ENCODE peak calls at places on chromosomes 5 and 9, in ten cellular contexts. P, Y, J, N, D, I, L, A, M and B are unnamed samples.

GRCh38 chr5:35050541-35051126 is 2.9 kb upstream of the AGXT2 start:
- DNase-seq in P (no peak), M (no peak), D (no peak), A (no peak), I (no peak), L (no peak), Y (no peak), J (no peak), N (no peak), B (no peak)

GRCh38 chr5:164504141-164504772 is 998.8 kb downstream of the MAT2B start:
- DNase-seq in Y (peak), M (no peak), I (peak), A (peak), P (no peak), J (peak), D (no peak), L (no peak), N (peak), B (no peak)

GRCh38 chr5:43400082-43400481 is 12.1 kb downstream of the CCL28 start:
- DNase-seq in J (no peak), N (peak), A (no peak), Y (peak), D (no peak), M (no peak), I (no peak), L (no peak), P (no peak), B (no peak)

GRCh38 chr5:169302491-169303118 is 1.7 kb upstream of the SLIT3 start:
- DNase-seq in P (peak), L (peak), J (peak), A (peak), D (peak), Y (peak), N (peak), I (peak), M (peak), B (no peak)

GRCh38 chr9:95494416-95495371 is 22.1 kb downstream of the PTCH1 start:
- DNase-seq in M (no peak), Y (no peak), P (peak), D (no peak), A (no peak), J (no peak), I (no peak), L (peak), N (no peak), B (peak)

GRCh38 chr9:17739022-17739421 is 160.2 kb downstream of the SH3GL2 start:
- DNase-seq in L (no peak), J (no peak), I (no peak), N (no peak), P (no peak), Y (no peak), M (no peak), A (no peak), D (no peak), B (no peak)

GRCh38 chr9:83765376-83765775 is 52.2 kb downstream of the GKAP1 start:
- DNase-seq in I (no peak), J (no peak), A (no peak), N (no peak), D (no peak), L (no peak), M (no peak), Y (no peak), P (no peak), B (no peak)

GRCh38 chr9:71647094-71647591 is 121.2 kb downstream of the CEMIP2 start:
- DNase-seq in P (peak), J (peak), A (peak), I (no peak), M (peak), D (peak), L (peak), N (peak), Y (peak), B (no peak)

GRCh38 chr5:72070519-72070918 is 36.8 kb upstream of the MAP1B start:
- DNase-seq in L (no peak), J (no peak), A (no peak), P (no peak), D (no peak), M (no peak), I (no peak), Y (no peak), N (no peak), B (no peak)

GRCh38 chr5:95900383-95900958 is 61.2 kb downstream of the ELL2 start:
- DNase-seq in A (no peak), P (no peak), D (peak), L (peak), M (no peak), Y (peak), N (peak), I (peak), J (peak), B (no peak)

GRCh38 chr5:101728933-101729332 is 567.2 kb downstream of the SLCO4C1 start:
- DNase-seq in A (no peak), L (no peak), J (no peak), M (no peak), D (no peak), I (peak), Y (peak), P (no peak), N (no peak), B (no peak)

GRCh38 chr5:61915646-61916045 is 390.4 kb upstream of the KIF2A start:
- DNase-seq in A (no peak), Y (no peak), D (no peak), L (no peak), J (no peak), P (no peak), I (no peak), M (no peak), N (no peak), B (no peak)
- TF ChIP-seq CTCF in A (peak), Y (no peak), D (no peak), L (no peak), J (no peak), P (no peak), I (no peak), M (no peak), N (no peak), B (no peak)

DNA sequence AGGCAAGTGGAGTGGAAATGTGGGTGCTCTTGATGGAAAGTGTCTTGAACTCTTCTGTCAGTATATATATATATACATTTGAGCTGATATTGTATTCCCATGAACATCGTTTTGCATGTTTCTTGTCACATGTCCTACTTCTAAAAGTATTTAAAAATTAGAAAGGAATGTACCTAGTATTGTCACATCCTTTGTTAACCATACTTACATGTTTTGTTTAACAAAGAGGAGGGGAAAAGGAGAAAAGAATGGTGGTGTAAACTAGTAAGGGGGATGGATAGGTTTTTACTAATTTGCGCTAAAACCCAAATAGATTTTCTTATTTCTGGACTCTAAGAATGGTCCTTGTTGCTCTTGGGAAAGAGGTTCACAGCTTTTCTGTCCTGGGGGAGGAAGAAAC is 181.7 kb downstream of the GOLPH3 start:
- DNase-seq in Y (no peak), N (no peak), D (no peak), I (no peak), P (no peak), A (no peak), J (no peak), M (no peak), L (no peak), B (no peak)
- TF ChIP-seq CTCF in Y (no peak), N (no peak), D (no peak), I (no peak), P (no peak), A (no peak), J (no peak), M (no peak), L (no peak), B (no peak)

GRCh38 chr5:74212336-74212735 is 428.2 kb downstream of the ENC1 start:
- DNase-seq in M (no peak), N (peak), D (no peak), I (peak), J (peak), A (no peak), Y (peak), P (no peak), L (no peak), B (no peak)
- TF ChIP-seq CTCF in M (peak), N (peak), D (no peak), I (peak), J (peak), A (peak), Y (peak), P (no peak), L (no peak), B (no peak)

GRCh38 chr5:12272389-12272788 is 368.1 kb upstream of the CTNND2 start:
- DNase-seq in Y (no peak), D (no peak), P (no peak), L (no peak), N (no peak), I (peak), J (no peak), M (no peak), A (no peak), B (no peak)
- TF ChIP-seq CTCF in Y (no peak), D (no peak), P (no peak), L (no peak), N (no peak), I (no peak), J (peak), M (no peak), A (no peak), B (no peak)

DNA sequence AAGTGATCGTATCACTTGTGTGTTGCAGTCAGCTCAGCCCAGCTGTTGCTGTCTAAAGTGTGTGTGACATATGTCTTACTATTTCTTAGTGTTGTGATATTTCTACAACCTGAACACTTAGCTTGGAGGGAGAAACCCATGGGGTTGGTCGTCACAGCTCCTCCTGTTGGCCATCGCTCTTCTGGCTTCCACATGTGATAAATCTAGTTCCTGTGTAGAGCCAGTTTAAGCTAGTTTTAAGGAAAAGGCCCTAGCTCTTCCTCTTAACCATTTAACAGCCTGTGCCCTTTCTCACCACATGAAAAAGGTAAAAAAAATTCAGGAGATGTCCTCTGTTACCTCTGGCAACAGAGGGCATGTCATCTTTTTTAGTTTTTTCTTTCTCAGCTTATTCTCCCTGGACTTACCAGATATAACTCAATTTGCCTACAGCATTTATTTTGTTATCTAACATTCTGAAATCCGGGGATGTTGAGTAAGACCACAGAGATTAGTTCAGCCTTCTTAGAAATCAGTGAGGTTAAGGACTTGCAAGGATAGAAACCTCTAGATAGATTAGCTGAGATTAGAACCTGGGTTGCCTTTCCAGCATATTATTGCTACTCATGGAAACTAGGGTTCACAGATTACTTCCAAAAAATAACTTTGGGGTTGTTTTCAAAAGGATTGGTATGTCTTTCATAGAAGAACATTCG is 100.4 kb downstream of the GAPVD1 start:
- DNase-seq in M (no peak), I (peak), A (no peak), N (peak), D (no peak), Y (peak), L (no peak), P (no peak), J (peak), B (no peak)
- TF ChIP-seq CTCF in M (no peak), I (peak), A (peak), N (peak), D (no peak), Y (peak), L (no peak), P (no peak), J (peak), B (no peak)

GRCh38 chr5:142316051-142316450 is 8.8 kb downstream of the SPRY4 start:
- DNase-seq in N (peak), A (no peak), Y (peak), J (no peak), L (no peak), M (no peak), P (no peak), D (no peak), I (peak), B (no peak)

GRCh38 chr5:142316681-142317080 is 8.1 kb downstream of the SPRY4 start:
- DNase-seq in L (no peak), P (no peak), D (no peak), Y (peak), I (no peak), J (no peak), N (peak), A (no peak), M (no peak), B (no peak)

GRCh38 chr5:142319105-142319504 is 5.7 kb downstream of the SPRY4 start:
- DNase-seq in J (no peak), Y (peak), N (peak), D (no peak), L (no peak), P (no peak), M (no peak), I (no peak), A (no peak), B (no peak)

GRCh38 chr5:142317173-142317572 is 7.6 kb downstream of the SPRY4 start:
- DNase-seq in D (no peak), A (no peak), P (no peak), N (no peak), L (no peak), I (no peak), M (no peak), Y (no peak), J (no peak), B (no peak)

GRCh38 chr5:142317673-142318261 is 7.1 kb downstream of the SPRY4 start:
- DNase-seq in I (no peak), Y (peak), P (no peak), A (no peak), L (no peak), J (no peak), N (peak), D (no peak), M (peak), B (no peak)
- TF ChIP-seq CTCF in I (peak), Y (peak), P (no peak), A (peak), L (no peak), J (peak), N (peak), D (no peak), M (no peak), B (no peak)

GRCh38 chr5:154995679-154996078 is 17.9 kb upstream of the KIF4B start:
- DNase-seq in L (no peak), A (no peak), P (no peak), N (no peak), J (no peak), Y (no peak), D (no peak), M (no peak), I (no peak), B (no peak)
- TF ChIP-seq CTCF in L (no peak), A (peak), P (no peak), N (no peak), J (no peak), Y (peak), D (no peak), M (no peak), I (no peak), B (no peak)

GRCh38 chr9:111037744-111038335 is 430 bp downstream of the LPAR1 start:
- DNase-seq in I (peak), J (no peak), L (peak), Y (peak), D (no peak), N (peak), A (no peak), M (peak), P (peak), B (no peak)
- TF ChIP-seq CTCF in I (peak), J (no peak), L (no peak), Y (no peak), D (no peak), N (no peak), A (peak), M (no peak), P (no peak), B (no peak)